ENCODE peak calls at places on chromosomes 3 and 15, in four cellular contexts. One of them, this sample, is unnamed.

GRCh38 chr3:50464578-50464977 is 38.9 kb downstream of the CACNA2D2 start:
- DNase-seq in mesendoderm: no peak
- DNase-seq in neuronal stem cell: no peak
- DNase-seq in IMR-90: no peak
- DNase-seq in this sample: no peak

GRCh38 chr3:14548321-14548729 is 8.2 kb upstream of the GRIP2 start:
- DNase-seq in mesendoderm: peak; percentile 69
- DNase-seq in neuronal stem cell: peak; percentile 60
- DNase-seq in IMR-90: peak; percentile 56
- DNase-seq in this sample: peak; percentile 63

GRCh38 chr3:115550285-115550741 is 73.0 kb upstream of the GAP43 start:
- DNase-seq in mesendoderm: no peak
- DNase-seq in neuronal stem cell: no peak
- DNase-seq in IMR-90: no peak
- DNase-seq in this sample: peak; percentile 8

GRCh38 chr15:50024183-50024795 is 94.7 kb downstream of the ATP8B4 start:
- DNase-seq in mesendoderm: no peak
- DNase-seq in neuronal stem cell: no peak
- DNase-seq in IMR-90: peak; percentile 41
- DNase-seq in this sample: no peak

GRCh38 chr3:194884649-194885315 is 199.1 kb downstream of the FAM43A start:
- DNase-seq in mesendoderm: no peak
- DNase-seq in neuronal stem cell: no peak
- DNase-seq in IMR-90: no peak
- DNase-seq in this sample: no peak

GRCh38 chr3:55484191-55484644 is 2.9 kb downstream of the WNT5A start:
- DNase-seq in mesendoderm: peak; percentile 62
- DNase-seq in neuronal stem cell: peak; percentile 15
- DNase-seq in IMR-90: no peak
- DNase-seq in this sample: no peak

GRCh38 chr3:26964313-26964712 is 341.7 kb downstream of the LRRC3B start:
- DNase-seq in mesendoderm: no peak
- DNase-seq in neuronal stem cell: no peak
- DNase-seq in IMR-90: no peak
- DNase-seq in this sample: no peak

GRCh38 chr3:64399205-64399800 is 174.0 kb upstream of the PRICKLE2 start:
- DNase-seq in mesendoderm: peak; percentile 78
- DNase-seq in neuronal stem cell: peak; percentile 51
- DNase-seq in IMR-90: peak; percentile 70
- DNase-seq in this sample: peak; percentile 78

GRCh38 chr3:31523543-31523942 is 9.2 kb upstream of the STT3B start:
- DNase-seq in mesendoderm: no peak
- DNase-seq in neuronal stem cell: no peak
- DNase-seq in IMR-90: no peak
- DNase-seq in this sample: no peak

GRCh38 chr15:70714575-70714974 is 48.8 kb downstream of the UACA start:
- DNase-seq in mesendoderm: no peak
- DNase-seq in neuronal stem cell: no peak
- DNase-seq in IMR-90: no peak
- DNase-seq in this sample: no peak

GRCh38 chr3:10964537-10965167 is 27.9 kb upstream of the SLC6A1 start:
- DNase-seq in mesendoderm: peak; percentile 59
- DNase-seq in neuronal stem cell: peak; percentile 69
- DNase-seq in IMR-90: peak; percentile 3
- DNase-seq in this sample: no peak

GRCh38 chr3:171904829-171905228 is 61.7 kb downstream of the TMEM212 start:
- DNase-seq in mesendoderm: no peak
- DNase-seq in neuronal stem cell: no peak
- DNase-seq in IMR-90: peak; percentile 28
- DNase-seq in this sample: peak; percentile 26

GRCh38 chr15:27399236-27399635 is 428.3 kb downstream of the GABRG3 start:
- DNase-seq in mesendoderm: no peak
- DNase-seq in neuronal stem cell: no peak
- DNase-seq in IMR-90: no peak
- DNase-seq in this sample: no peak

GRCh38 chr3:89246326-89246725 is 138.9 kb downstream of the EPHA3 start:
- DNase-seq in mesendoderm: peak; percentile 48
- DNase-seq in neuronal stem cell: peak; percentile 32
- DNase-seq in IMR-90: no peak
- DNase-seq in this sample: no peak

GRCh38 chr15:31367021-31367729 is 40.5 kb downstream of the KLF13 start:
- DNase-seq in mesendoderm: no peak
- DNase-seq in neuronal stem cell: no peak
- DNase-seq in IMR-90: no peak
- DNase-seq in this sample: no peak

GRCh38 chr3:171833006-171833405 is 10.1 kb upstream of the TMEM212 start:
- DNase-seq in mesendoderm: no peak
- DNase-seq in neuronal stem cell: no peak
- DNase-seq in IMR-90: no peak
- DNase-seq in this sample: no peak

GRCh38 chr3:51777985-51778384 is 1.1 kb downstream of the IQCF6 start:
- DNase-seq in mesendoderm: no peak
- DNase-seq in neuronal stem cell: no peak
- DNase-seq in IMR-90: no peak
- DNase-seq in this sample: no peak

GRCh38 chr15:77021803-77022381 is 27.0 kb downstream of the PSTPIP1 start:
- DNase-seq in mesendoderm: no peak
- DNase-seq in neuronal stem cell: no peak
- DNase-seq in IMR-90: peak; percentile 68
- DNase-seq in this sample: peak; percentile 29

DNA sequence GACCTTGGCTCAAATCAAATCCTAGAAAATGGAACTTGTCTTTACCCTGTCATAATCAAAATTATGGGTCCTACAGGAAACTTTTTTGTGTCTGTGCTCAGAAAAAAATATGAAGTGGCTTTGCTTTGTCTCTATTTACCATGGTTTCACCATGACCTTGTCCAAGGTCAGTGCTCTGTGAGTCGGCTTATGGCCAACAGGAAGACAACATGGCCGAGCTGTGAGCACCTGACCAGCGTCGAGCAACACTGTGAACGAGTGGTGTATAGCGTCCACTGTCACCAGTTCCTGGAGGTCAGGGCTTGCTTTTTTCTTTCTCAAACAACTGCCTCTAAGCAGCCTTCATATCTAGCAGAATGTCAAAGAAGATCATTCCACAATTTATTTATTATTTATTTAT is 67.9 kb downstream of the MYO1E start:
- DNase-seq in mesendoderm: no peak
- DNase-seq in neuronal stem cell: no peak
- DNase-seq in IMR-90: no peak
- DNase-seq in this sample: no peak
- H2BK5ac ChIP-seq in mesendoderm: no peak overlapping the region
- H2BK5ac ChIP-seq in neuronal stem cell: no peak overlapping the region
- H2BK5ac ChIP-seq in IMR-90: peak overlapping the region; percentile 2
- H2BK5ac ChIP-seq in this sample: no peak overlapping the region

GRCh38 chr3:32577174-32577573 is 6.5 kb upstream of the DYNC1LI1 start:
- DNase-seq in mesendoderm: no peak
- DNase-seq in neuronal stem cell: no peak
- DNase-seq in IMR-90: no peak
- DNase-seq in this sample: no peak
- H3K4me3 ChIP-seq in mesendoderm: no peak overlapping the region
- H3K4me3 ChIP-seq in neuronal stem cell: no peak overlapping the region
- H3K4me3 ChIP-seq in IMR-90: no peak overlapping the region
- H3K4me3 ChIP-seq in this sample: no peak overlapping the region

GRCh38 chr15:58494581-58494980 is 62.8 kb downstream of the LIPC start:
- DNase-seq in mesendoderm: no peak
- DNase-seq in neuronal stem cell: no peak
- DNase-seq in IMR-90: no peak
- DNase-seq in this sample: no peak

GRCh38 chr15:58490405-58491150 is 58.8 kb downstream of the LIPC start:
- DNase-seq in mesendoderm: no peak
- DNase-seq in neuronal stem cell: no peak
- DNase-seq in IMR-90: no peak
- DNase-seq in this sample: no peak

GRCh38 chr15:58491151-58491473 is 59.3 kb downstream of the LIPC start:
- DNase-seq in mesendoderm: no peak
- DNase-seq in neuronal stem cell: no peak
- DNase-seq in IMR-90: no peak
- DNase-seq in this sample: no peak

GRCh38 chr15:58491499-58492202 is 59.9 kb downstream of the LIPC start:
- DNase-seq in mesendoderm: no peak
- DNase-seq in neuronal stem cell: no peak
- DNase-seq in IMR-90: no peak
- DNase-seq in this sample: no peak

DNA sequence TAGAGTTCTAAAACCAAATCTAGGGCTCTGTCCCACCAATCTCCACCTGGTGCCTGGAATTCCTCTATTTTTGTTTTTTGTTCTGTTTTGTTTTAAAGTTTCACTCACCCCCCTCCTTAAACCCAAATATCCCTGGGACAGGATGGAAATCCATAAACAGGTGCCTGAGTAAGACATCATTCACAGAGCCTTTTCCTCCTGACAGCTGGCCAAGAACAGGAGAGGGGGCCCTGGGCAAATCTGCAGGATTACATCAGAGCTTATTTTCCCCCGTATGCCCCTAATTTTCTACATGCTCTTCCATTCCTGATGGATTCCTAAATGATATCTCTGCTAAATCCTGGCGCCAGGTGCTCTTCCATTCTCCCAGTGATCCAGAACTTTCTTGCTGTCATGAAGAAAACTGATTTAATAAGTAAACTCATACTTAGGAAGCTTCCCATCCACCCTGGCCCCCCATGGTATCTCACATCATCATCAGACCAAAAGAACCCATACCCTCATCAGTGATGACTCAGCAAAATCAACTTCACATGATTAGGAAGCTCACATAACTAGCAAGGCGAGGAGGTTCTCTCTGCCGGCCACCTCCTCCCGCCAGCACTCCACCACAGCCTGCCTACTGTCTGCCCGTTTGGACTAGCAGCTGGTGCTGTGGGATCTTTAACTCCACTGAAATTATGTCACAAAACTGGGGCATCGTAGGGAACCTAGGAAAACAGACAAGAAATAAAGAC is 61.0 kb downstream of the LIPC start:
- DNase-seq in mesendoderm: peak; percentile 50
- DNase-seq in neuronal stem cell: no peak
- DNase-seq in IMR-90: peak; percentile 21
- DNase-seq in this sample: no peak
- H2BK5ac ChIP-seq in mesendoderm: no peak overlapping the region
- H2BK5ac ChIP-seq in neuronal stem cell: no peak overlapping the region
- H2BK5ac ChIP-seq in IMR-90: no peak overlapping the region
- H2BK5ac ChIP-seq in this sample: no peak overlapping the region

DNA sequence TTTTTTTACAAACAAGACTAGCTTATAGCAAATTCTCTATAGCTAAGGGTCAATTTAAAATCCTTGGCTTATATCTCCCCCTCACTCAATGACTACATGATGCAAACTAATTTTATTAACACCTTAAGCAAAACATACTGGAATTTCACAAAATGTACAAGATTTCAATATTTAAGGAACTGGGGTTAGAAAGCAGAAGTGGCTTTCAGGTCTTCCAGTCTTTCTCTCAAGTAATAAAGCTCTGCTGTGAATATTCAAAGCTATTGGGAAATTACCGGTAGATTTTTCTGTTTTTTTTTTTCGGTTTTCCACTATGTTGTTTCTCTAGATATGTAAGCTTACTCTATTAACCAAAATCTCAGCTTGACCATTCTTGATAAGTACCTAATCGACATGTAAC is 3.9 kb downstream of the EPM2AIP1 start:
- DNase-seq in mesendoderm: no peak
- DNase-seq in neuronal stem cell: no peak
- DNase-seq in IMR-90: no peak
- DNase-seq in this sample: no peak
- H3K4me3 ChIP-seq in mesendoderm: no peak overlapping the region
- H3K4me3 ChIP-seq in neuronal stem cell: no peak overlapping the region
- H3K4me3 ChIP-seq in IMR-90: no peak overlapping the region
- H3K4me3 ChIP-seq in this sample: peak overlapping the region; percentile 93

This sample was measured in mesenchymal stem cell.